ENCODE peak calls at places on chromosome 13, in nine cellular contexts. Q, I, D, H, B, A, Z, K and R are unnamed samples.

GRCh38 chr13:27379694-27380596 is 44.5 kb upstream of the GTF3A start:
- DNase-seq in Q (peak; percentile 41), I (peak; percentile 45), D (no peak), H (peak; percentile 88), B (peak; percentile 74), A (peak; percentile 36), Z (peak; percentile 41), K (peak; percentile 85), R (peak; percentile 34)

GRCh38 chr13:75416327-75417005 is 65.5 kb downstream of the TBC1D4 start:
- DNase-seq in Q (no peak), I (no peak), D (no peak), H (no peak), B (no peak), A (no peak), Z (no peak), K (no peak), R (no peak)

GRCh38 chr13:97344250-97345175 is 89.5 kb upstream of the RAP2A start:
- DNase-seq in Q (peak; percentile 44), I (peak; percentile 25), D (no peak), H (peak; percentile 79), B (no peak), A (peak; percentile 57), Z (peak; percentile 52), K (peak; percentile 63), R (peak; percentile 62)

GRCh38 chr13:97658556-97658955 is 224.6 kb downstream of the RAP2A start:
- DNase-seq in Q (no peak), I (no peak), D (no peak), H (no peak), B (no peak), A (no peak), Z (no peak), K (peak; percentile 10), R (no peak)

GRCh38 chr13:76993473-76993872 is 1.6 kb downstream of the CLN5 start:
- DNase-seq in Q (no peak), I (no peak), D (no peak), H (no peak), B (no peak), A (no peak), Z (no peak), K (no peak), R (no peak)

GRCh38 chr13:79901336-79901735 is 420.4 kb downstream of the NDFIP2 start:
- DNase-seq in Q (no peak), I (no peak), D (no peak), H (no peak), B (no peak), A (peak; percentile 61), Z (peak; percentile 61), K (peak; percentile 85), R (peak; percentile 64)

GRCh38 chr13:30730526-30730925 is 4.8 kb upstream of the ALOX5AP start:
- DNase-seq in Q (no peak), I (no peak), D (no peak), H (no peak), B (no peak), A (no peak), Z (no peak), K (peak; percentile 98), R (no peak)

GRCh38 chr13:32587014-32587773 is 942 bp downstream of the PDS5B start:
- DNase-seq in Q (peak; percentile 40), I (peak; percentile 54), D (peak; percentile 41), H (peak; percentile 62), B (peak; percentile 53), A (peak; percentile 61), Z (peak; percentile 66), K (peak; percentile 74), R (peak; percentile 78)

GRCh38 chr13:101289764-101290163 is 126.5 kb downstream of the NALCN start:
- DNase-seq in Q (no peak), I (no peak), D (no peak), H (peak; percentile 64), B (peak; percentile 26), A (peak; percentile 27), Z (peak; percentile 87), K (peak; percentile 91), R (peak; percentile 44)

GRCh38 chr13:100887729-100888151 is 213.1 kb upstream of the TMTC4 start:
- DNase-seq in Q (no peak), I (no peak), D (no peak), H (no peak), B (no peak), A (peak; percentile 42), Z (peak; percentile 29), K (no peak), R (peak; percentile 78)

GRCh38 chr13:102555914-102556553 is 40.8 kb upstream of the TPP2 start:
- DNase-seq in Q (no peak), I (no peak), D (peak; percentile 2), H (peak; percentile 68), B (no peak), A (peak; percentile 60), Z (peak; percentile 51), K (peak; percentile 73), R (peak; percentile 40)

GRCh38 chr13:30806784-30807183 is 71.4 kb downstream of the ALOX5AP start:
- DNase-seq in Q (no peak), I (no peak), D (no peak), H (no peak), B (no peak), A (peak; percentile 82), Z (peak; percentile 68), K (no peak), R (peak; percentile 60)

GRCh38 chr13:24203726-24204295 is 43.3 kb downstream of the SPATA13 start:
- DNase-seq in Q (no peak), I (no peak), D (no peak), H (no peak), B (no peak), A (peak; percentile 13), Z (no peak), K (no peak), R (peak; percentile 63)

GRCh38 chr13:59423708-59424355 is 739.9 kb downstream of the DIAPH3 start:
- DNase-seq in Q (no peak), I (no peak), D (no peak), H (no peak), B (no peak), A (no peak), Z (no peak), K (no peak), R (no peak)

GRCh38 chr13:80276371-80277289 is 64.3 kb downstream of the SPRY2 start:
- DNase-seq in Q (no peak), I (no peak), D (no peak), H (peak; percentile 83), B (no peak), A (no peak), Z (no peak), K (no peak), R (peak; percentile 7)

GRCh38 chr13:113086031-113086750 is 19.4 kb upstream of the F7 start:
- DNase-seq in Q (no peak), I (no peak), D (no peak), H (no peak), B (no peak), A (no peak), Z (no peak), K (no peak), R (no peak)

GRCh38 chr13:24043590-24044350 is 116.8 kb upstream of the SPATA13 start:
- DNase-seq in Q (no peak), I (no peak), D (no peak), H (no peak), B (no peak), A (no peak), Z (no peak), K (no peak), R (no peak)

GRCh38 chr13:113437408-113438010 is 15.8 kb downstream of the ADPRHL1 start:
- DNase-seq in Q (no peak), I (no peak), D (no peak), H (no peak), B (no peak), A (peak; percentile 33), Z (no peak), K (no peak), R (no peak)

GRCh38 chr13:28100149-28101121 is at the start of gene FLT3:
- DNase-seq in Q (no peak), I (peak; percentile 12), D (peak; percentile 3), H (no peak), B (peak; percentile 33), A (no peak), Z (peak; percentile 71), K (peak; percentile 77), R (peak; percentile 28)

GRCh38 chr13:113597386-113598080 is 13.0 kb downstream of the TFDP1 start:
- DNase-seq in Q (no peak), I (no peak), D (no peak), H (no peak), B (no peak), A (no peak), Z (no peak), K (no peak), R (no peak)

GRCh38 chr13:108561152-108561551 is 68.3 kb upstream of the MYO16 start:
- DNase-seq in Q (no peak), I (no peak), D (no peak), H (no peak), B (no peak), A (no peak), Z (no peak), K (no peak), R (no peak)

GRCh38 chr13:45615501-45616101 is at the start of gene ERICH6B:
- DNase-seq in Q (no peak), I (no peak), D (no peak), H (no peak), B (peak; percentile 63), A (no peak), Z (peak; percentile 51), K (peak; percentile 87), R (peak; percentile 14)

GRCh38 chr13:31773538-31773937 is 34.2 kb downstream of the RXFP2 start:
- DNase-seq in Q (no peak), I (no peak), D (no peak), H (no peak), B (no peak), A (peak; percentile 86), Z (no peak), K (no peak), R (peak; percentile 62)

GRCh38 chr13:77465595-77466195 is 69.8 kb upstream of the SCEL start:
- DNase-seq in Q (no peak), I (no peak), D (no peak), H (no peak), B (no peak), A (no peak), Z (no peak), K (no peak), R (no peak)

GRCh38 chr13:32538234-32538620 is 368 bp downstream of the N4BP2L2 start:
- DNase-seq in Q (no peak), I (no peak), D (no peak), H (peak; percentile 31), B (peak; percentile 27), A (peak; percentile 27), Z (peak; percentile 48), K (peak; percentile 53), R (peak; percentile 84)

GRCh38 chr13:88919970-88920628 is 1248.9 kb downstream of the SLITRK5 start:
- DNase-seq in Q (no peak), I (no peak), D (no peak), H (no peak), B (no peak), A (no peak), Z (no peak), K (no peak), R (no peak)

GRCh38 chr13:103371271-103371670 is 305.1 kb upstream of the SLC10A2 start:
- DNase-seq in Q (no peak), I (no peak), D (no peak), H (no peak), B (no peak), A (no peak), Z (peak; percentile 7), K (no peak), R (no peak)

GRCh38 chr13:29081036-29081435 is 260.9 kb downstream of the MTUS2 start:
- DNase-seq in Q (no peak), I (no peak), D (peak; percentile 6), H (no peak), B (no peak), A (no peak), Z (peak; percentile 56), K (no peak), R (peak; percentile 28)

GRCh38 chr13:26348966-26349365 is 95.0 kb downstream of the CDK8 start:
- DNase-seq in Q (no peak), I (no peak), D (no peak), H (no peak), B (no peak), A (no peak), Z (no peak), K (no peak), R (no peak)

GRCh38 chr13:113616991-113617749 is 32.6 kb downstream of the TFDP1 start:
- DNase-seq in Q (no peak), I (no peak), D (no peak), H (no peak), B (no peak), A (no peak), Z (peak; percentile 96), K (no peak), R (peak; percentile 49)

GRCh38 chr13:59666504-59666903 is 497.2 kb downstream of the DIAPH3 start:
- DNase-seq in Q (no peak), I (no peak), D (no peak), H (no peak), B (no peak), A (no peak), Z (peak; percentile 2), K (peak; percentile 30), R (no peak)